ENCODE peak calls at places on chromosomes 11 and 22, in nine cellular contexts. O is naive thymus-derived CD4-positive, alpha-beta T cell; N is OCI-LY7; G is suprapubic skin; E is tibial artery; Q is left lung; I is upper lobe of right lung; X is CD8-positive, alpha-beta T cell; B is CD4-positive, CD25-positive, alpha-beta regulatory T cell. U is an unnamed sample.

GRCh38 chr22:42865536-42865935 is 8.5 kb upstream of the ARFGAP3 start:
- DNase-seq in N (no peak), O (no peak), B (no peak), Q (no peak), G (no peak), E (no peak), I (no peak), X (no peak), U (no peak)

GRCh38 chr11:44270403-44271192 is 39.3 kb downstream of the ALX4 start:
- DNase-seq in X (no peak), Q (no peak), I (peak; percentile 51), G (peak; percentile 77), O (no peak), B (no peak), N (no peak), E (peak; percentile 60), U (no peak)

GRCh38 chr22:22945195-22945594 is 57.6 kb downstream of the IGLL5 start:
- DNase-seq in I (peak; percentile 35), E (no peak), B (no peak), X (no peak), Q (peak; percentile 13), O (no peak), G (peak; percentile 52), N (no peak), U (no peak)

GRCh38 chr22:39212721-39213376 is 31.9 kb downstream of the PDGFB start:
- DNase-seq in O (no peak), X (no peak), G (peak; percentile 71), Q (no peak), N (no peak), B (no peak), E (peak; percentile 19), I (peak; percentile 20), U (no peak)

GRCh38 chr11:115674176-115674575 is 170.0 kb upstream of the CADM1 start:
- DNase-seq in X (no peak), I (no peak), N (no peak), Q (no peak), E (no peak), B (no peak), O (no peak), G (no peak), U (no peak)

GRCh38 chr11:45243931-45244330 is 42.2 kb downstream of the SYT13 start:
- DNase-seq in E (peak; percentile 5), N (no peak), X (no peak), I (no peak), Q (peak; percentile 61), B (no peak), G (no peak), O (no peak), U (no peak)

GRCh38 chr22:42229455-42230149 is 40.9 kb downstream of the TCF20 start:
- DNase-seq in Q (no peak), I (no peak), O (no peak), B (no peak), E (no peak), N (no peak), X (no peak), G (no peak), U (no peak)

GRCh38 chr11:134119094-134119493 is 50.2 kb downstream of the JAM3 start:
- DNase-seq in B (no peak), X (no peak), Q (no peak), O (no peak), I (no peak), N (no peak), G (no peak), E (no peak), U (peak; percentile 67)

GRCh38 chr11:108835624-108836023 is 170.8 kb downstream of the DDX10 start:
- DNase-seq in Q (no peak), X (no peak), I (no peak), O (no peak), G (no peak), B (no peak), N (no peak), E (no peak), U (no peak)

GRCh38 chr11:71568707-71569349 is 3.5 kb downstream of the KRTAP5-10 start:
- DNase-seq in I (no peak), N (no peak), B (no peak), O (no peak), Q (no peak), X (no peak), G (no peak), E (no peak), U (no peak)

GRCh38 chr11:91857194-91857593 is 367.4 kb upstream of the FAT3 start:
- DNase-seq in G (no peak), Q (no peak), E (no peak), N (no peak), O (no peak), I (no peak), B (no peak), X (no peak), U (no peak)

GRCh38 chr11:100631316-100631715 is 55.8 kb upstream of the ARHGAP42 start:
- DNase-seq in X (no peak), N (no peak), O (no peak), I (no peak), G (no peak), B (no peak), Q (no peak), E (no peak), U (no peak)

GRCh38 chr11:116715383-116715782 is 57.4 kb downstream of the BUD13 start:
- DNase-seq in Q (no peak), N (no peak), E (no peak), G (no peak), B (no peak), X (no peak), I (no peak), O (no peak), U (no peak)

GRCh38 chr11:121904148-121904547 is 211.9 kb downstream of the BLID start:
- DNase-seq in O (no peak), N (peak; percentile 38), X (no peak), G (no peak), B (no peak), I (no peak), Q (no peak), E (no peak), U (no peak)

GRCh38 chr11:121914508-121914907 is 201.5 kb downstream of the BLID start:
- DNase-seq in B (no peak), N (no peak), O (no peak), G (no peak), I (no peak), E (no peak), X (no peak), Q (no peak), U (no peak)

GRCh38 chr11:121907379-121907778 is 208.6 kb downstream of the BLID start:
- DNase-seq in O (no peak), Q (no peak), E (no peak), I (no peak), X (no peak), G (no peak), B (no peak), N (no peak), U (no peak)

GRCh38 chr11:121909571-121909970 is 206.4 kb downstream of the BLID start:
- DNase-seq in Q (no peak), B (no peak), I (no peak), O (no peak), N (no peak), E (no peak), G (no peak), X (no peak), U (no peak)
- H3K9me3 ChIP-seq in Q (no peaks in the 10 kb centered on the region), B (no peaks in the 10 kb centered on the region), I (no peaks in the 10 kb centered on the region), O (no peaks in the 10 kb centered on the region), N (no peaks in the 10 kb centered on the region), E (no peaks in the 10 kb centered on the region), G (no peaks in the 10 kb centered on the region), X (no peaks in the 10 kb centered on the region), U (no peaks in the 10 kb centered on the region)

GRCh38 chr11:112212710-112213109 is 13.5 kb upstream of the PTS start:
- DNase-seq in N (no peak), E (no peak), Q (no peak), X (no peak), G (no peak), O (no peak), B (no peak), I (no peak), U (no peak)
- H3K9me3 ChIP-seq in N (no peaks in the 10 kb centered on the region), E (no peaks in the 10 kb centered on the region), Q (no peaks in the 10 kb centered on the region), X (no peaks in the 10 kb centered on the region), G (no peaks in the 10 kb centered on the region), O (no peaks in the 10 kb centered on the region), B (no peaks in the 10 kb centered on the region), I (no peaks in the 10 kb centered on the region), U (no peaks in the 10 kb centered on the region)

GRCh38 chr22:48744967-48745841 is 1082.5 kb downstream of the BRD1 start:
- DNase-seq in B (no peak), N (no peak), G (peak; percentile 75), O (no peak), E (no peak), Q (no peak), X (no peak), I (no peak), U (no peak)

GRCh38 chr22:48746789-48747425 is 1080.8 kb downstream of the BRD1 start:
- DNase-seq in I (no peak), B (no peak), O (no peak), E (no peak), G (peak; percentile 70), Q (peak; percentile 65), X (no peak), N (no peak), U (no peak)

GRCh38 chr22:48748113-48748859 is 1079.4 kb downstream of the BRD1 start:
- DNase-seq in X (no peak), O (no peak), N (no peak), E (no peak), G (peak; percentile 74), Q (peak; percentile 59), I (peak; percentile 44), B (no peak), U (no peak)

GRCh38 chr22:48744283-48744641 is 1083.4 kb downstream of the BRD1 start:
- DNase-seq in O (no peak), X (no peak), B (no peak), I (peak; percentile 53), Q (peak; percentile 66), E (no peak), G (peak; percentile 71), N (no peak), U (no peak)

DNA sequence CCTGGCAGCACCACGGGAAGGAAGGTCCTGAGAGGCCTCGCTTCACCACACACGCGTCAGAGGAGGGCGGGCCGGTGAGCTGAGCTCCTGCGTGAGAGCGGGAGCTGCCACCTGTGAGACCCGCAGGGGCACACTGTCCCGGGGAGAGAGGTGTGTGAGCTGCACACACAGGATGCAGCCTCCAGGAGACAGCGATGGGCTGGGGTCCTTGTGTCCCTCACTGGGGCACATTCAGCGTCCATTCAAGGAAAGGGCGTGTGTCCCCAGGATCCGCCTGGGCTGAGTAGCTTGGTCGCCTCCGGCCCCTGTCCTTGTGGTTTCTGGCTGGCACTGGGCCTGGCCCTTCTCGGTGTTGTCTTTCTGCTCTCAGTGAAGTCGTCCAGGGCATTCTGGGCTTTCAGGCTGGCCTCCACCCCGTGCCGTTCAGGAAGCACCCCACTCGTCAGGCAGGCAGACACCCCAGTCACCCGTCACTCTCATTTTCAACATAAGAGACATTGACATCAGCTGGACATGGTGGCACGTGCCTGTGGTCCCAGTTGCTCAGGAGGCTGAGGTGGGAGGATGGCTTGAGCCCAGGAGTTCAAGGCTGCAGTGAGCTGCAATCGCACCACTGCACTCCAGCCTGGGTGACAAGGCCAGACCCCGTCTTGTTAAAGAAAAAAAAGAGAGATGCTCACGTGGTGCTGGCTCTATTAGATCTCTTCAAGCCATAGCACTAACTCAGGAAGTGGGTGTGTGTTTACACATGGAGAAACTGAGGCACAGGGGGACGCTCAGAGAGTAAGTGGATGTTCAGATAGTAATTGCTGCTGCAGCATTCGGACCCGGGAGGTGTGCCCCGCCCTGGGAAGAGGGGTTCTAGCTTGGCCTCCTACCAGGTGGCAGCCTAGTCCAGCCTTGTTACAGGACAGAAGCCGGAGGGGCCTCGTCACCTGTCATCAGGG is 1081.6 kb downstream of the BRD1 start:
- DNase-seq in X (no peak), G (peak; percentile 71), Q (peak; percentile 67), E (no peak), N (no peak), B (no peak), I (no peak), O (no peak), U (no peak)
- H3K9me3 ChIP-seq in X (no peaks in the 10 kb centered on the region), G (no peaks in the 10 kb centered on the region), Q (no peaks in the 10 kb centered on the region), E (no peaks in the 10 kb centered on the region), N (no peaks in the 10 kb centered on the region), B (no peaks in the 10 kb centered on the region), I (no peaks in the 10 kb centered on the region), O (no peaks in the 10 kb centered on the region), U (peaks cover 98% of the 10 kb centered on the region)

GRCh38 chr11:132087148-132087547 is 716.7 kb downstream of the NTM start:
- DNase-seq in X (no peak), E (no peak), B (no peak), O (no peak), Q (no peak), I (no peak), G (no peak), N (no peak), U (no peak)
- H3K9me3 ChIP-seq in X (no peaks in the 10 kb centered on the region), E (peaks cover 27% of the 10 kb centered on the region), B (peaks cover 10% of the 10 kb centered on the region), O (no peaks in the 10 kb centered on the region), Q (no peaks in the 10 kb centered on the region), I (no peaks in the 10 kb centered on the region), G (peaks cover 23% of the 10 kb centered on the region), N (no peaks in the 10 kb centered on the region), U (peaks cover 16% of the 10 kb centered on the region)